ENCODE peak calls at places on chromosomes 12 and 14, in six cellular contexts. D is A673; Z is CD4-positive, CD25-positive, alpha-beta regulatory T cell; L is uterus; E is gastrocnemius medialis; T is fibroblast of lung. O is an unnamed sample.

GRCh38 chr12:48061943-48062719 is 43.7 kb downstream of the SENP1 start:
- DNase-seq in D (no peak), E (no peak), L (no peak), T (peak; percentile 6), Z (no peak), O (no peak)

GRCh38 chr14:38291681-38292459 is 36.0 kb upstream of the CLEC14A start:
- DNase-seq in T (peak; percentile 71), L (no peak), E (no peak), D (no peak), Z (no peak), O (no peak)

GRCh38 chr14:80117876-80118275 is 93.4 kb downstream of the DIO2 start:
- DNase-seq in Z (no peak), T (no peak), E (no peak), D (no peak), L (no peak), O (no peak)

GRCh38 chr12:67271976-67272375 is 2.8 kb downstream of the CAND1 start:
- DNase-seq in E (no peak), L (no peak), D (no peak), T (peak; percentile 69), Z (no peak), O (no peak)

GRCh38 chr12:106581543-106582263 is 1.1 kb upstream of the RFX4 start:
- DNase-seq in T (no peak), D (no peak), E (no peak), L (no peak), Z (no peak), O (no peak)

GRCh38 chr14:79629372-79629771 is 581.9 kb downstream of the DIO2 start:
- DNase-seq in D (no peak), E (no peak), L (no peak), Z (no peak), T (no peak), O (no peak)

GRCh38 chr14:73953731-73954130 is 3.6 kb downstream of the COQ6 start:
- DNase-seq in D (no peak), Z (no peak), E (no peak), L (no peak), T (no peak), O (no peak)

GRCh38 chr12:45648070-45648469 is 81.4 kb upstream of the ARID2 start:
- DNase-seq in E (peak; percentile 64), T (no peak), Z (no peak), L (no peak), D (no peak), O (no peak)

GRCh38 chr12:58387199-58387598 is 445.8 kb downstream of the ATP23 start:
- DNase-seq in L (no peak), Z (no peak), E (no peak), D (no peak), T (peak; percentile 90), O (no peak)

GRCh38 chr12:118456741-118457140 is 80.4 kb downstream of the SUDS3 start:
- DNase-seq in D (no peak), E (no peak), Z (no peak), T (no peak), L (no peak), O (no peak)

GRCh38 chr12:89704457-89704856 is 4.2 kb downstream of the ATP2B1 start:
- DNase-seq in D (no peak), L (no peak), T (no peak), Z (no peak), E (no peak), O (no peak)

GRCh38 chr12:89706551-89707348 is 1.9 kb downstream of the ATP2B1 start:
- DNase-seq in T (peak; percentile 26), L (peak; percentile 25), E (no peak), Z (no peak), D (no peak), O (no peak)

GRCh38 chr12:89701606-89702206 is 6.9 kb downstream of the ATP2B1 start:
- DNase-seq in D (no peak), L (no peak), E (no peak), Z (no peak), T (no peak), O (no peak)

GRCh38 chr12:89702503-89702902 is 6.1 kb downstream of the ATP2B1 start:
- DNase-seq in L (no peak), D (no peak), Z (no peak), E (no peak), T (no peak), O (no peak)

DNA sequence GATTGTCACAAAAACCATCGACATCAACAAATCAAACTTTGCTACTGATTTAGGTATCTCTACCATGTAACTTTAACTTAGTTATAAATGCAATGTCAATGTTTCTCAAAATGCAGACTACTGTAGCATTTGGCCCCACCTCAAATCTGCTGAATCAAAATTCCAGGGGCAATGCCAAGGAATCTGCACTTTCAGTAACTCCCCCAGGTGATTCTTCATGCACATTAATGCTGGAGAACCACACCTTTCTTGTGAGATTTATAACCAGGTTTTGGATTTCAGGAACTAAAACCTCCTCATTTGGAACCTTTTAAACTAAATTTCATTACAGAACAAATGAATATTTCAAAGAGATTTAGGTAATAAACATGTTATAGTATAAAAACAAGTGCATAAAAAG is 4.9 kb downstream of the ATP2B1 start:
- DNase-seq in E (no peak), Z (no peak), D (no peak), T (no peak), L (no peak), O (no peak)
- H3K4me1 ChIP-seq in E (peaks cover 52% of the 10 kb centered on the region), Z (peaks cover 79% of the 10 kb centered on the region), D (peaks cover 9% of the 10 kb centered on the region), T (no peaks in the 10 kb centered on the region), L (no peaks in the 10 kb centered on the region), O (no peaks in the 10 kb centered on the region)

GRCh38 chr14:37262649-37263048 is 64.9 kb downstream of the MIPOL1 start:
- DNase-seq in L (no peak), E (no peak), Z (no peak), D (no peak), T (no peak), O (no peak)

DNA sequence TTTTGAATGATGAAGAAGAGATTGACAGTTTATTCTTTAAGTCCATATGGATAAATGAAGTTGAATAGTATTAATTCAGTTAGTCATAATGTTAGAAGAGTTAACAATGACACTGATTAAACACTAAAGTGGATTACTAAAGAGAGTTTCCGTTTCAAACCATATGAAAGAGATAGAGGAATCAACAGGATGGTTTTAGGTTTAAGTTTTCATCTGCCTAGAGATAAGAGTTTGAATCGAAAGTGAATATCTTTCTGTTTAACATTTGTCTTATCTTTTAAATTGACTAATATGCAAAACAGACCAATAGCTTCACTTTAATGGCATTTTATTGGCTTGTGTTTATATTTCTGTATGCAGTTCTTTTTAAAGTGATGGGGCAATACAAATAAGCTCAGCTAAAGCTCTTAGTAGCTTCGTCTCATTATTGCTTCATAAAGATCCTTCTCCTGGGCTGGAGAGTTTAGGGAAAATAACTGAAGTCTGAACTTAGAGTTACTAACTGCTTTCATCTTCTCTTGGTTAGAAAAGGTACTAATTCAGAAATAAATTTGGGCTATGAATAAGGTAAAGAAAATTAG is 66.0 kb downstream of the MIPOL1 start:
- DNase-seq in T (no peak), D (peak; percentile 53), E (no peak), L (no peak), Z (no peak), O (no peak)
- H3K27ac ChIP-seq in T (no peak overlapping the region), D (no peak overlapping the region), E (no peak overlapping the region), L (no peak overlapping the region), Z (no peak overlapping the region), O (no peak overlapping the region)

GRCh38 chr14:89374908-89375307 is 42.1 kb downstream of the FOXN3 start:
- DNase-seq in E (no peak), L (no peak), T (no peak), D (no peak), Z (no peak), O (no peak)
- H3K4me1 ChIP-seq in E (peaks cover 41% of the 10 kb centered on the region), L (no peaks in the 10 kb centered on the region), T (peaks cover 5% of the 10 kb centered on the region), D (peaks cover 5% of the 10 kb centered on the region), Z (no peaks in the 10 kb centered on the region), O (peaks cover 39% of the 10 kb centered on the region)

GRCh38 chr12:29728033-29728432 is 55.7 kb downstream of the TMTC1 start:
- DNase-seq in Z (no peak), E (peak; percentile 56), L (no peak), D (no peak), T (no peak), O (no peak)
- H3K27ac ChIP-seq in Z (no peak overlapping the region), E (peak overlapping the region; percentile 84), L (no peak overlapping the region), D (no peak overlapping the region), T (no peak overlapping the region), O (no peak overlapping the region)

DNA sequence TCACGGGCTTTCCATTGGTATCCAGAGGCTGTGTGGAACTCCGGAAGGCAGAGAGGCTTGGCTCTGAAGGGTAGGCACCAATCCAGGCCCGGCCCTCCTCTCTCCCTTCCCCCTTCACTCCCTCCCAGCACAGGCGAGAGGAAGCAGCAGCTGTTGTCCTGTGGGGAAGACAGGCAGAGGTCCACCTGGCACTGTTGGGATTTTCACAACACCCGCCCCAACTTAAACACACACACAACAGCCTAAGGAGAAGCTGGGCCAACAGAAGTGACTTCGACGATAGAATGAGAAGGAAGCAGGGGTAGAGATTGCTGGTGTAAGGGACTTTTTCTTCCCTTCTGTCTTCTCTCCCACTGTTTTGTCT is 3.1 kb upstream of the RNASE7 start:
- DNase-seq in Z (no peak), L (peak; percentile 95), T (peak; percentile 61), E (peak; percentile 93), D (no peak), O (peak; percentile 85)
- H3K4me1 ChIP-seq in Z (no peaks in the 10 kb centered on the region), L (peaks cover 4% of the 10 kb centered on the region), T (no peaks in the 10 kb centered on the region), E (peaks cover 66% of the 10 kb centered on the region), D (no peaks in the 10 kb centered on the region), O (peaks cover 16% of the 10 kb centered on the region)

GRCh38 chr12:64691793-64692583 is 67.2 kb downstream of the GNS start:
- DNase-seq in D (peak; percentile 70), T (no peak), L (no peak), Z (no peak), E (no peak), O (no peak)

GRCh38 chr12:64699504-64700115 is 59.6 kb downstream of the GNS start:
- DNase-seq in L (no peak), T (no peak), Z (no peak), E (no peak), D (no peak), O (no peak)

GRCh38 chr12:64695550-64695949 is 63.7 kb downstream of the GNS start:
- DNase-seq in E (no peak), L (no peak), T (no peak), D (no peak), Z (no peak), O (no peak)

GRCh38 chr12:64694130-64695078 is 64.8 kb downstream of the GNS start:
- DNase-seq in L (no peak), E (no peak), D (no peak), T (no peak), Z (no peak), O (no peak)

DNA sequence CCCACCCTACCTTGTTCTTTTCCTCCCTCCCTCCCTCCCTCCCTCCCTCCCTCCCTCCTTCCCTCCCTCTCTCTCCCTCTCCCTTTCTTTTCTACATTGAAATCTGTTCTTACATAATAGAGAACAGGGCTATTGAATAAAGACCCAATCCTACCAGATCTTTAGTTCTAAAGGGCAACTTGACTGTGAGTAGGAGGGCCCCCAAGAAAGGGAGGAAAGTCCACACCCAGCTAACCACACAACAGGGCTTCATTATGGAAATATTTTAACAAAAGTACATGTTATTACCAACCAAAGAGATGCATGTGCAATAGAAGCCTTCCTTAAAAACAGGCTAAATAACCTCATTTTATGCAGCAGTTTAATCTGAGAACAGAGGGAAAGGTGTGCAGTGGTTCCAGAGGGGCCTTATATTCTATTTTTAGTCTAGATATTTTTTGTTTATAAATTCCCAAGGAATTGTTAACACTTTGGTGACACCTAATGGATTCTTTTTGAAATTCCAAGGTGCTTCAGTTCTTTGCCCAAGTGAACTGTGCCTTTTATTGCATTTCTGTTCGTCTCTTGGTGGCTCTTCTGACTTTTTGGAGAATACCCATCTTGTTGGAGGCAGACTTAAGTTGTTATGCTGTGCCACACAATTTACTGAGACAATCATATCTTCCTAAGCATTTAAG is 63.0 kb downstream of the GNS start:
- DNase-seq in L (no peak), T (peak; percentile 19), D (peak; percentile 53), Z (no peak), E (no peak), O (no peak)
- H3K27ac ChIP-seq in L (peak overlapping the region; percentile 39), T (no peak overlapping the region), D (no peak overlapping the region), Z (peak overlapping the region; percentile 45), E (no peak overlapping the region), O (peak overlapping the region; percentile 1)